ENCODE peak calls at places on chromosome 5, in ten cellular contexts. One of them, this sample, is unnamed.

GRCh38 chr5:14946813-14947640 is 75.4 kb upstream of the ANKH start:
- DNase-seq in IMR-90: no peak
- DNase-seq in lung: no peak
- DNase-seq in fibroblast of lung: no peak
- DNase-seq in upper lobe of right lung: no peak
- DNase-seq in AG04450: no peak
- DNase-seq in naive thymus-derived CD4-positive, alpha-beta T cell: peak; percentile 59
- DNase-seq in stomach: peak; percentile 28
- DNase-seq in dorsolateral prefrontal cortex: no peak
- DNase-seq in left ventricle myocardium inferior: no peak
- DNase-seq in this sample: no peak

GRCh38 chr5:108607421-108607820 is 140.3 kb upstream of the FER start:
- DNase-seq in IMR-90: no peak
- DNase-seq in lung: no peak
- DNase-seq in fibroblast of lung: no peak
- DNase-seq in upper lobe of right lung: no peak
- DNase-seq in AG04450: no peak
- DNase-seq in naive thymus-derived CD4-positive, alpha-beta T cell: no peak
- DNase-seq in stomach: no peak
- DNase-seq in dorsolateral prefrontal cortex: no peak
- DNase-seq in left ventricle myocardium inferior: no peak
- DNase-seq in this sample: no peak

GRCh38 chr5:129460121-129460950 is at the start of gene ADAMTS19:
- DNase-seq in IMR-90: peak; percentile 21
- DNase-seq in lung: no peak
- DNase-seq in fibroblast of lung: peak; percentile 71
- DNase-seq in upper lobe of right lung: no peak
- DNase-seq in AG04450: no peak
- DNase-seq in naive thymus-derived CD4-positive, alpha-beta T cell: no peak
- DNase-seq in stomach: no peak
- DNase-seq in dorsolateral prefrontal cortex: peak; percentile 34
- DNase-seq in left ventricle myocardium inferior: peak; percentile 18
- DNase-seq in this sample: no peak

GRCh38 chr5:137870647-137871339 is 3.1 kb downstream of the MYOT start:
- DNase-seq in IMR-90: no peak
- DNase-seq in lung: no peak
- DNase-seq in fibroblast of lung: no peak
- DNase-seq in upper lobe of right lung: no peak
- DNase-seq in AG04450: no peak
- DNase-seq in naive thymus-derived CD4-positive, alpha-beta T cell: no peak
- DNase-seq in stomach: no peak
- DNase-seq in dorsolateral prefrontal cortex: no peak
- DNase-seq in left ventricle myocardium inferior: no peak
- DNase-seq in this sample: no peak

GRCh38 chr5:130222638-130223037 is 318.4 kb downstream of the CHSY3 start:
- DNase-seq in IMR-90: no peak
- DNase-seq in lung: no peak
- DNase-seq in fibroblast of lung: peak; percentile 78
- DNase-seq in upper lobe of right lung: no peak
- DNase-seq in AG04450: no peak
- DNase-seq in naive thymus-derived CD4-positive, alpha-beta T cell: no peak
- DNase-seq in stomach: no peak
- DNase-seq in dorsolateral prefrontal cortex: no peak
- DNase-seq in left ventricle myocardium inferior: no peak
- DNase-seq in this sample: no peak

GRCh38 chr5:33371660-33372059 is 69.1 kb upstream of the TARS1 start:
- DNase-seq in IMR-90: peak; percentile 93
- DNase-seq in lung: no peak
- DNase-seq in fibroblast of lung: peak; percentile 59
- DNase-seq in upper lobe of right lung: no peak
- DNase-seq in AG04450: peak; percentile 73
- DNase-seq in naive thymus-derived CD4-positive, alpha-beta T cell: no peak
- DNase-seq in stomach: no peak
- DNase-seq in dorsolateral prefrontal cortex: no peak
- DNase-seq in left ventricle myocardium inferior: no peak
- DNase-seq in this sample: no peak

GRCh38 chr5:42461033-42461432 is 37.8 kb downstream of the GHR start:
- DNase-seq in IMR-90: no peak
- DNase-seq in lung: no peak
- DNase-seq in fibroblast of lung: no peak
- DNase-seq in upper lobe of right lung: no peak
- DNase-seq in AG04450: no peak
- DNase-seq in naive thymus-derived CD4-positive, alpha-beta T cell: no peak
- DNase-seq in stomach: no peak
- DNase-seq in dorsolateral prefrontal cortex: no peak
- DNase-seq in left ventricle myocardium inferior: no peak
- DNase-seq in this sample: no peak

GRCh38 chr5:128538249-128539037 is 398 bp upstream of the FBN2 start:
- DNase-seq in IMR-90: peak; percentile 80
- DNase-seq in lung: no peak
- DNase-seq in fibroblast of lung: peak; percentile 77
- DNase-seq in upper lobe of right lung: peak; percentile 73
- DNase-seq in AG04450: peak; percentile 55
- DNase-seq in naive thymus-derived CD4-positive, alpha-beta T cell: no peak
- DNase-seq in stomach: no peak
- DNase-seq in dorsolateral prefrontal cortex: peak; percentile 29
- DNase-seq in left ventricle myocardium inferior: peak; percentile 80
- DNase-seq in this sample: no peak

GRCh38 chr5:55991768-55992486 is 2.8 kb downstream of the IL6ST start:
- DNase-seq in IMR-90: no peak
- DNase-seq in lung: no peak
- DNase-seq in fibroblast of lung: peak; percentile 58
- DNase-seq in upper lobe of right lung: no peak
- DNase-seq in AG04450: no peak
- DNase-seq in naive thymus-derived CD4-positive, alpha-beta T cell: peak; percentile 32
- DNase-seq in stomach: no peak
- DNase-seq in dorsolateral prefrontal cortex: no peak
- DNase-seq in left ventricle myocardium inferior: no peak
- DNase-seq in this sample: no peak

GRCh38 chr5:74765201-74765600 is 1.7 kb downstream of the GFM2 start:
- DNase-seq in IMR-90: no peak
- DNase-seq in lung: no peak
- DNase-seq in fibroblast of lung: peak; percentile 19
- DNase-seq in upper lobe of right lung: no peak
- DNase-seq in AG04450: no peak
- DNase-seq in naive thymus-derived CD4-positive, alpha-beta T cell: no peak
- DNase-seq in stomach: no peak
- DNase-seq in dorsolateral prefrontal cortex: no peak
- DNase-seq in left ventricle myocardium inferior: no peak
- DNase-seq in this sample: no peak

GRCh38 chr5:89755024-89755423 is 654.5 kb downstream of the CETN3 start:
- DNase-seq in IMR-90: no peak
- DNase-seq in lung: no peak
- DNase-seq in fibroblast of lung: no peak
- DNase-seq in upper lobe of right lung: no peak
- DNase-seq in AG04450: no peak
- DNase-seq in naive thymus-derived CD4-positive, alpha-beta T cell: no peak
- DNase-seq in stomach: no peak
- DNase-seq in dorsolateral prefrontal cortex: no peak
- DNase-seq in left ventricle myocardium inferior: no peak
- DNase-seq in this sample: no peak

GRCh38 chr5:169037478-169037877 is 263.5 kb downstream of the SLIT3 start:
- DNase-seq in IMR-90: no peak
- DNase-seq in lung: no peak
- DNase-seq in fibroblast of lung: no peak
- DNase-seq in upper lobe of right lung: no peak
- DNase-seq in AG04450: no peak
- DNase-seq in naive thymus-derived CD4-positive, alpha-beta T cell: no peak
- DNase-seq in stomach: no peak
- DNase-seq in dorsolateral prefrontal cortex: no peak
- DNase-seq in left ventricle myocardium inferior: no peak
- DNase-seq in this sample: no peak

GRCh38 chr5:135154197-135154596 is 120.2 kb upstream of the PITX1 start:
- DNase-seq in IMR-90: peak; percentile 55
- DNase-seq in lung: no peak
- DNase-seq in fibroblast of lung: no peak
- DNase-seq in upper lobe of right lung: no peak
- DNase-seq in AG04450: no peak
- DNase-seq in naive thymus-derived CD4-positive, alpha-beta T cell: no peak
- DNase-seq in stomach: no peak
- DNase-seq in dorsolateral prefrontal cortex: no peak
- DNase-seq in left ventricle myocardium inferior: no peak
- DNase-seq in this sample: no peak
- H3K27ac ChIP-seq in IMR-90: no peak overlapping the region
- H3K27ac ChIP-seq in lung: no peak overlapping the region
- H3K27ac ChIP-seq in fibroblast of lung: no peak overlapping the region
- H3K27ac ChIP-seq in upper lobe of right lung: no peak overlapping the region
- H3K27ac ChIP-seq in AG04450: no peak overlapping the region
- H3K27ac ChIP-seq in naive thymus-derived CD4-positive, alpha-beta T cell: no peak overlapping the region
- H3K27ac ChIP-seq in stomach: no peak overlapping the region
- H3K27ac ChIP-seq in dorsolateral prefrontal cortex: no peak overlapping the region
- H3K27ac ChIP-seq in left ventricle myocardium inferior: no peak overlapping the region
- H3K27ac ChIP-seq in this sample: peak overlapping the region; percentile 89

GRCh38 chr5:157747766-157748700 is 4.5 kb downstream of the LSM11 start:
- DNase-seq in IMR-90: no peak
- DNase-seq in lung: no peak
- DNase-seq in fibroblast of lung: peak; percentile 30
- DNase-seq in upper lobe of right lung: no peak
- DNase-seq in AG04450: no peak
- DNase-seq in naive thymus-derived CD4-positive, alpha-beta T cell: no peak
- DNase-seq in stomach: no peak
- DNase-seq in dorsolateral prefrontal cortex: no peak
- DNase-seq in left ventricle myocardium inferior: no peak
- DNase-seq in this sample: no peak

GRCh38 chr5:157747173-157747758 is 3.8 kb downstream of the LSM11 start:
- DNase-seq in IMR-90: no peak
- DNase-seq in lung: no peak
- DNase-seq in fibroblast of lung: no peak
- DNase-seq in upper lobe of right lung: no peak
- DNase-seq in AG04450: no peak
- DNase-seq in naive thymus-derived CD4-positive, alpha-beta T cell: no peak
- DNase-seq in stomach: no peak
- DNase-seq in dorsolateral prefrontal cortex: no peak
- DNase-seq in left ventricle myocardium inferior: no peak
- DNase-seq in this sample: no peak

GRCh38 chr5:157743163-157744054 is at the start of gene LSM11:
- DNase-seq in IMR-90: peak; percentile 72
- DNase-seq in lung: peak; percentile 89
- DNase-seq in fibroblast of lung: peak; percentile 65
- DNase-seq in upper lobe of right lung: peak; percentile 96
- DNase-seq in AG04450: no peak
- DNase-seq in naive thymus-derived CD4-positive, alpha-beta T cell: peak; percentile 91
- DNase-seq in stomach: peak; percentile 95
- DNase-seq in dorsolateral prefrontal cortex: peak; percentile 81
- DNase-seq in left ventricle myocardium inferior: peak; percentile 87
- DNase-seq in this sample: peak; percentile 40

GRCh38 chr5:157744055-157745011 is 821 bp downstream of the LSM11 start:
- DNase-seq in IMR-90: no peak
- DNase-seq in lung: no peak
- DNase-seq in fibroblast of lung: peak; percentile 13
- DNase-seq in upper lobe of right lung: peak; percentile 73
- DNase-seq in AG04450: no peak
- DNase-seq in naive thymus-derived CD4-positive, alpha-beta T cell: peak; percentile 11
- DNase-seq in stomach: no peak
- DNase-seq in dorsolateral prefrontal cortex: no peak
- DNase-seq in left ventricle myocardium inferior: peak; percentile 23
- DNase-seq in this sample: no peak

GRCh38 chr5:157745041-157745456 is 1.5 kb downstream of the LSM11 start:
- DNase-seq in IMR-90: no peak
- DNase-seq in lung: no peak
- DNase-seq in fibroblast of lung: no peak
- DNase-seq in upper lobe of right lung: no peak
- DNase-seq in AG04450: no peak
- DNase-seq in naive thymus-derived CD4-positive, alpha-beta T cell: no peak
- DNase-seq in stomach: no peak
- DNase-seq in dorsolateral prefrontal cortex: no peak
- DNase-seq in left ventricle myocardium inferior: no peak
- DNase-seq in this sample: no peak
- H3K4me3 ChIP-seq in IMR-90: no peak overlapping the region
- H3K4me3 ChIP-seq in lung: no peak overlapping the region
- H3K4me3 ChIP-seq in fibroblast of lung: peak overlapping the region; percentile 82
- H3K4me3 ChIP-seq in upper lobe of right lung: peak overlapping the region; percentile 81
- H3K4me3 ChIP-seq in AG04450: peak overlapping the region; percentile 76
- H3K4me3 ChIP-seq in naive thymus-derived CD4-positive, alpha-beta T cell: no peak overlapping the region
- H3K4me3 ChIP-seq in stomach: peak overlapping the region; percentile 93
- H3K4me3 ChIP-seq in dorsolateral prefrontal cortex: peak overlapping the region; percentile 75
- H3K4me3 ChIP-seq in left ventricle myocardium inferior: peak overlapping the region; percentile 90
- H3K4me3 ChIP-seq in this sample: peak overlapping the region; percentile 60

DNA sequence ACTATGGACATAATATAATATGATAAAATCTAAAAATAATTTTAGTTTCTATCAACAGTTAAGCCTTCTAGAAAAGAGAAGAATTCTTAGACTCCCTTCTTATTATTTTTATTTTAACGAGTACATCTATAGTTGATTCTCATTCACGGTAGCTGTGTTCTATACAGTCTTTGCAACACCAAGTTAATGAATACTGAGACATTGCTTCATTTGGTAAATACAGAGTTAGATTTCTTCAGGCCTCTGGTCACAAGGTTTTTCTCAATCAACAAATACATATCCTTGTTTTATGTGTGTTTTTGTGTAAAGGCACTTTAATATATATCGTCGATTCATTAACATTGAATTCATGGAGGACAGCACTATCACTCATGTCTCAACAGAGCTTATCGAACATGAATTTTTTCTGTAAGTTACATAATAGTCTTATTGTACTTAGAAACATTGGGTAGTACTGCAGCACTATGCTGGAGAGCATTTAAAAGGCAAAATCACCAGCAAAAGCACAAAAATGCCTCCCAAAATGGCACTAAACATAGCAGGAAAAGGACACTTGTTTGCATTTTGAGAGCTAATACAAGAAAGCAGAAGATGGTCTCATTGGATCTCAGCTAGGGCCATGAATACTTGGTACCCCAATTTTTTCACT is 239.0 kb downstream of the FGF10 start:
- DNase-seq in IMR-90: no peak
- DNase-seq in lung: no peak
- DNase-seq in fibroblast of lung: no peak
- DNase-seq in upper lobe of right lung: no peak
- DNase-seq in AG04450: no peak
- DNase-seq in naive thymus-derived CD4-positive, alpha-beta T cell: no peak
- DNase-seq in stomach: no peak
- DNase-seq in dorsolateral prefrontal cortex: no peak
- DNase-seq in left ventricle myocardium inferior: no peak
- DNase-seq in this sample: no peak
- H3K27ac ChIP-seq in IMR-90: no peak overlapping the region
- H3K27ac ChIP-seq in lung: no peak overlapping the region
- H3K27ac ChIP-seq in fibroblast of lung: no peak overlapping the region
- H3K27ac ChIP-seq in upper lobe of right lung: no peak overlapping the region
- H3K27ac ChIP-seq in AG04450: no peak overlapping the region
- H3K27ac ChIP-seq in naive thymus-derived CD4-positive, alpha-beta T cell: no peak overlapping the region
- H3K27ac ChIP-seq in stomach: no peak overlapping the region
- H3K27ac ChIP-seq in dorsolateral prefrontal cortex: no peak overlapping the region
- H3K27ac ChIP-seq in left ventricle myocardium inferior: no peak overlapping the region
- H3K27ac ChIP-seq in this sample: no peak overlapping the region

DNA sequence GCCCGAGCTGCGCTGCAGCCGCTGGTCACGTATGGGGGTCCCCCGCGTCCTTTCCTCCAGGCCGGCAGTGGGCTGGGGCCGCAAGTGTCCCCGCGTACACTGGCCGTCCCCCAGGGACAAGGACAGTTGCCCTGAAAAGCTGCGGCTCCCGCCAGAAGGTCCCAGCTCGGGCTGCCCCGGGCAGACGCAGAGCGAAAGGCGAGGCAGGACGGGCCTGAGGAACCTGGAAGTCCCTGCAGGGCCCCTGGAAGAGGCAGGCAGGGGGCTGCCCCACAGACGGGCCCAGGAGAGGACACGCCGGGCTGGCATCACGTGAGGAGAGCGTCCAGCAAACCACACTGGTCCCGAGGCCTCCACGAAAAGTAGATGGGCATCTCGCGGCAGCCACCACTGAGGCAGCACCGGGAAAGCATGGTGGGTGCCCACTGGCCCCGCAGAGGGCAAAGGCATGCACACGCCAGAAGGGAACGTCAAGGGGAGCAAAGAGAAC is 3.2 kb upstream of the NKD2 start:
- DNase-seq in IMR-90: no peak
- DNase-seq in lung: peak; percentile 27
- DNase-seq in fibroblast of lung: no peak
- DNase-seq in upper lobe of right lung: peak; percentile 63
- DNase-seq in AG04450: no peak
- DNase-seq in naive thymus-derived CD4-positive, alpha-beta T cell: no peak
- DNase-seq in stomach: peak; percentile 21
- DNase-seq in dorsolateral prefrontal cortex: no peak
- DNase-seq in left ventricle myocardium inferior: peak; percentile 16
- DNase-seq in this sample: no peak
- H3K4me3 ChIP-seq in IMR-90: no peak overlapping the region
- H3K4me3 ChIP-seq in lung: no peak overlapping the region
- H3K4me3 ChIP-seq in fibroblast of lung: no peak overlapping the region
- H3K4me3 ChIP-seq in upper lobe of right lung: peak overlapping the region; percentile 53
- H3K4me3 ChIP-seq in AG04450: no peak overlapping the region
- H3K4me3 ChIP-seq in naive thymus-derived CD4-positive, alpha-beta T cell: peak overlapping the region; percentile 35
- H3K4me3 ChIP-seq in stomach: peak overlapping the region; percentile 70
- H3K4me3 ChIP-seq in dorsolateral prefrontal cortex: peak overlapping the region; percentile 50
- H3K4me3 ChIP-seq in left ventricle myocardium inferior: peak overlapping the region; percentile 76
- H3K4me3 ChIP-seq in this sample: peak overlapping the region; percentile 34